ENCODE peak calls at places on chromosomes 11 and 22, in seven cellular contexts. Y is EL; D is stomach; Z is activated CD4-positive, alpha-beta T cell treated with anti-CD3 and anti-CD28 coated beads, Interleukin-2, amount 50 U/mL, for 1 hour; T is nephron progenitor cell; O is left ventricle myocardium superior; B is NB4. I is an unnamed sample.

GRCh38 chr22:25404923-25405853 is 159.3 kb upstream of the GRK3 start:
- DNase-seq in Y (peak), D (peak), Z (peak), T (peak), O (peak), B (peak), I (peak)

GRCh38 chr11:8870461-8871282 is 40.3 kb upstream of the AKIP1 start:
- DNase-seq in Y (peak), D (peak), Z (no peak), T (peak), O (peak), B (peak), I (peak)

GRCh38 chr11:86999859-87000753 is 37.6 kb upstream of the TMEM135 start:
- DNase-seq in Y (peak), D (peak), Z (no peak), T (no peak), O (peak), B (no peak), I (peak)

GRCh38 chr11:76369406-76369805 is 11.5 kb downstream of the THAP12 start:
- DNase-seq in Y (no peak), D (peak), Z (no peak), T (no peak), O (no peak), B (no peak), I (no peak)

GRCh38 chr22:42283288-42284229 is 13.1 kb upstream of the TCF20 start:
- DNase-seq in Y (peak), D (no peak), Z (peak), T (peak), O (peak), B (peak), I (peak)

GRCh38 chr11:134592391-134592990 is 180.4 kb upstream of the B3GAT1 start:
- DNase-seq in Y (no peak), D (peak), Z (peak), T (peak), O (no peak), B (peak), I (peak)

GRCh38 chr11:13261600-13262061 is 16.0 kb upstream of the BMAL1 start:
- DNase-seq in Y (peak), D (no peak), Z (no peak), T (no peak), O (no peak), B (no peak), I (no peak)

GRCh38 chr22:31068970-31069369 is 12.1 kb upstream of the SMTN start:
- DNase-seq in Y (no peak), D (no peak), Z (no peak), T (no peak), O (no peak), B (no peak), I (no peak)

GRCh38 chr11:117814766-117815261 is 9.7 kb downstream of the FXYD2 start:
- DNase-seq in Y (no peak), D (peak), Z (peak), T (peak), O (peak), B (peak), I (no peak)

GRCh38 chr22:48352086-48352911 is 1475.4 kb downstream of the BRD1 start:
- DNase-seq in Y (no peak), D (no peak), Z (no peak), T (no peak), O (peak), B (no peak), I (no peak)

GRCh38 chr11:35639591-35640179 is 21.4 kb downstream of the FJX1 start:
- DNase-seq in Y (no peak), D (no peak), Z (no peak), T (no peak), O (no peak), B (no peak), I (no peak)

GRCh38 chr11:100930185-100930778 is 199.3 kb downstream of the PGR start:
- DNase-seq in Y (peak), D (no peak), Z (no peak), T (peak), O (no peak), B (peak), I (peak)

GRCh38 chr22:41589260-41589600 is 410 bp downstream of the PMM1 start:
- DNase-seq in Y (peak), D (peak), Z (no peak), T (no peak), O (no peak), B (peak), I (peak)

GRCh38 chr22:43828711-43829447 is 16.8 kb upstream of the EFCAB6 start:
- DNase-seq in Y (no peak), D (no peak), Z (no peak), T (no peak), O (peak), B (peak), I (no peak)

GRCh38 chr11:134243913-134244312 is 9.2 kb downstream of the THYN1 start:
- DNase-seq in Y (no peak), D (no peak), Z (no peak), T (no peak), O (no peak), B (no peak), I (no peak)

GRCh38 chr11:33258631-33259184 is 1.5 kb downstream of the HIPK3 start:
- DNase-seq in Y (no peak), D (no peak), Z (peak), T (no peak), O (no peak), B (no peak), I (peak)

GRCh38 chr22:36356708-36357694 is 30.8 kb downstream of the MYH9 start:
- DNase-seq in Y (no peak), D (no peak), Z (peak), T (no peak), O (no peak), B (peak), I (no peak)

GRCh38 chr22:23898006-23898974 is 4.1 kb downstream of the MIF start:
- DNase-seq in Y (no peak), D (no peak), Z (no peak), T (no peak), O (no peak), B (peak), I (peak)

GRCh38 chr22:30234786-30235470 is 11.6 kb downstream of the LIF start:
- DNase-seq in Y (peak), D (no peak), Z (no peak), T (no peak), O (no peak), B (no peak), I (no peak)

GRCh38 chr11:2451336-2451735 is 6.5 kb downstream of the KCNQ1 start:
- DNase-seq in Y (no peak), D (no peak), Z (no peak), T (no peak), O (no peak), B (no peak), I (no peak)

GRCh38 chr11:112523477-112523876 is 262.8 kb upstream of the PLET1 start:
- DNase-seq in Y (peak), D (no peak), Z (no peak), T (peak), O (no peak), B (no peak), I (no peak)

GRCh38 chr22:42511401-42511891 is 8.2 kb downstream of the RRP7A start:
- DNase-seq in Y (no peak), D (no peak), Z (no peak), T (no peak), O (peak), B (no peak), I (no peak)

GRCh38 chr11:117205211-117205818 is 6.1 kb downstream of the TAGLN start:
- DNase-seq in Y (no peak), D (no peak), Z (no peak), T (no peak), O (peak), B (no peak), I (no peak)

GRCh38 chr11:92180664-92181251 is 43.9 kb upstream of the FAT3 start:
- DNase-seq in Y (peak), D (no peak), Z (no peak), T (peak), O (no peak), B (no peak), I (no peak)

GRCh38 chr22:38148252-38148651 is 33.4 kb downstream of the PLA2G6 start:
- DNase-seq in Y (peak), D (no peak), Z (no peak), T (no peak), O (no peak), B (no peak), I (no peak)